ENCODE peak calls at places on chromosomes 11 and 22, in ten cellular contexts. L is sigmoid colon, W is AG09309, H is GM12878, D is K562, B is spleen, K is endothelial cell, G is retinal pigment epithelial cell, E is WTC11, F is pancreas. Q is an unnamed sample.

GRCh38 chr11:45413156-45413833 is 127.2 kb upstream of the SYT13 start:
- DNase-seq in E (no peak), K (no peak), H (no peak), F (no peak), D (no peak), B (no peak), G (no peak), W (no peak), L (no peak), Q (no peak)

GRCh38 chr11:16632295-16633200 is 105.9 kb upstream of the C11orf58 start:
- DNase-seq in B (no peak), W (no peak), G (no peak), K (no peak), D (no peak), L (no peak), H (no peak), E (no peak), F (no peak), Q (no peak)

GRCh38 chr11:10908215-10908990 is 50.5 kb upstream of the ZBED5 start:
- DNase-seq in E (peak), G (peak), K (no peak), W (peak), F (peak), H (no peak), L (no peak), B (no peak), D (no peak), Q (no peak)

GRCh38 chr11:636511-637332 is at the start of gene DRD4:
- DNase-seq in K (no peak), H (no peak), F (no peak), G (no peak), E (peak), B (no peak), L (no peak), W (no peak), D (no peak), Q (no peak)

GRCh38 chr22:42389137-42389536 is 43.1 kb downstream of the NFAM1 start:
- DNase-seq in G (no peak), L (no peak), H (no peak), D (no peak), W (no peak), E (no peak), F (no peak), B (no peak), K (no peak), Q (no peak)

GRCh38 chr11:122697636-122698167 is 42.2 kb downstream of the UBASH3B start:
- DNase-seq in E (no peak), L (no peak), D (no peak), K (no peak), G (no peak), B (no peak), H (no peak), F (no peak), W (no peak), Q (no peak)

GRCh38 chr22:40654522-40655167 is 18.1 kb upstream of the MRTFA start:
- DNase-seq in K (peak), B (no peak), F (peak), H (no peak), E (no peak), D (peak), L (peak), G (peak), W (peak), Q (no peak)

GRCh38 chr11:78417888-78418583 is 416 bp upstream of the GAB2 start:
- DNase-seq in B (peak), K (peak), E (peak), L (peak), W (no peak), G (no peak), F (peak), D (peak), H (no peak), Q (peak)

GRCh38 chr22:21003782-21004181 is 1.9 kb upstream of the THAP7 start:
- DNase-seq in F (no peak), E (no peak), H (no peak), K (no peak), B (no peak), L (no peak), G (no peak), W (no peak), D (no peak), Q (no peak)

GRCh38 chr11:116861539-116861938 is 24.1 kb upstream of the APOA1 start:
- DNase-seq in W (peak), H (no peak), D (no peak), F (no peak), E (no peak), G (no peak), L (no peak), K (no peak), B (no peak), Q (no peak)

DNA sequence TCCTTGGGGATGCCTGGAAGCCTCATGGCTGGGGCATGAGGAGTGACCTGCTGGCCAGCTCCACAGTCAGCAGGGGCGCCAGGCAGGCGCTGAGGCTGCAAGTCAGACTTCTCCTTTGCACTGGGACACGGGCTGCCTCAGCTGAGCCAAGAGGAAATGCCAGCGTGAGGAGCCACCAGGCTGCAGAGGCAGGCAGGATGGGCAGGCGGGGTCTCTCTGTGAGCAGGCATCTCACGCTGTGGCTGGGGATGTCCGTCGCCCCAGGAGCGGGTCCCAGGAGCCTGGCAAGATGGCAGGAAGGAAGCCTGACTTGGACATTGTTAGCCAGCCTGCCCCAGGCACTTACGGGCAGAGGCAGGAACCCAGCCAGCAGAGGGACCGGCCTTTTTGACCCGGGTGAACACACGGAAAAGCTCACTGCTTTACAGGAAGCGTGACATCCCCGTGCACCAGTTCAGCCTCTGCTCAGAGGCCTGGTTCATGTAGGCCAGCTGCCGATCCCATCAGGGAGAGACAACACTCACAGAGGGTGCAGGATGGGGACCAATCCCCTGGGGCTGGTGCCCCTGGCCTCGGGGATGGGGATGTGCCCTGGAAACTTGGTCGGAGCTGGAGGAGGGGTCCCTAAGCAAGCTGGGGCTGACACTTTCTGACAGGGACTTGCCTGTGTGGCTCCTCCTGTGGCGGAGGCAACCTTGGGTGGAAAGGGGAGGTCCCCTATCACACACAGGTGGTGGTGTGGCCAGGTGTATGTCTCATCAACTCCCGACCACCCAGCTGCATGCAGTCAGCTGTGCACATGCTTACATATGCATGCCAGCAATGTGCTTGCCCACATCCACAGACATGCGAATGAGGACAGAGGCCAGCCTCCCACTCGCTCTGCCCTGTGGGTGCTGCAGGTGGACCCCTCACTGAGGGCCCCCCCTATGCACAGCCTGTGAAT is 10.0 kb downstream of the GNB1L start:
- DNase-seq in K (no peak), D (no peak), G (no peak), H (no peak), L (peak), E (no peak), B (peak), W (peak), F (peak), Q (peak)
- TF ChIP-seq CTCF in K (no peak), D (no peak), G (no peak), H (no peak), L (no peak), E (no peak), B (no peak), W (peak), F (no peak), Q (peak)

GRCh38 chr11:67482736-67483497 is at the start of gene AIP:
- DNase-seq in G (peak), K (peak), E (peak), W (peak), F (peak), D (peak), H (peak), L (peak), B (peak), Q (peak)
- TF ChIP-seq CTCF in G (peak), K (no peak), E (no peak), W (peak), F (no peak), D (peak), H (peak), L (no peak), B (peak), Q (peak)

GRCh38 chr22:19766506-19767426 is 6.2 kb downstream of the TBX1 start:
- DNase-seq in F (peak), G (no peak), H (no peak), D (peak), B (peak), W (no peak), L (no peak), K (peak), E (peak), Q (no peak)
- TF ChIP-seq CTCF in F (no peak), G (peak), H (peak), D (peak), B (peak), W (peak), L (no peak), K (peak), E (peak), Q (no peak)

GRCh38 chr11:80255021-80255420 is 814.2 kb upstream of the TENM4 start:
- DNase-seq in L (no peak), G (no peak), K (no peak), H (no peak), E (no peak), W (no peak), B (no peak), F (no peak), D (no peak), Q (no peak)
- TF ChIP-seq CTCF in L (no peak), G (no peak), K (no peak), H (no peak), E (no peak), W (no peak), B (no peak), F (no peak), D (no peak), Q (no peak)

DNA sequence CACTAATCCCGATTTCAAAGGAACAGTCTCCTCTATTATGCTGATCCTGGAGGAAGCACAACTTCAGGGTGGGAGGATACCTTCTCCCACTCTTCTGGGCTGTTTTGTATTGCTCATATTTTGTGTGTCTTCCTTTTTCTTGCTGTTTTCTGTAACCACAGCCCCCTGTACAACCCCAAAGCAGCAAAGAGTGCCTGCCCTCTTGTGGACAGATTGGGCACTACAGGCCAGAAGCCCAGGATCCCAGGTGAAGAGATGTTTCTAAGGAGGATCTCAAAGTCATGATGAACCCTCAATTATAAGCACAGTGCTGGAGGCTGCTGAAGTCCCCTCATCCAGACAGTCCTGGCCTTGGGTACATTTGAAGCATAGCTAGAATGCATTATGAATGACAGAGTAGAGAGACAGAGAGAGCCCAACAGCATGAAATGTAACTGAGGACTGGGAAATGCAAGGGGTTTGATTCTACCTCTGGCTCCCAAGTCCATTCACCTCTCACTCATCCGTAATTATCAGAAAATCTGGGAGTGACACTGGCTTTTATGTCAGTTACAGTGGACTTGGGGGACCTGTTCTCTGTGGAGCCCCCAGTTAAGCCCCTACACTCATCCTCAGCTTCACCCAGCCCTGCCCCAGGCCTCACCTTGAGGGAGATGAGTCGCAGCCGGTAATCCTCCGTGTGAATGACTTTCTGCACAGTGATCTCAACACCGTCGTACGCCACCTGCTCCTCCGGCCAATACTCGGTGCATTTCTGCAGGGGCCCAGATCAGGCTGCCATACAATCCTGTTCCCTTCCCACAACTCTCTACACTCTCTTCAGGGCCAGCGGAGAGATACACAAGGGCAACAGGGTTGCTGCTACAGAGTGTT is 6.2 kb upstream of the IGSF22 start:
- DNase-seq in D (peak), L (no peak), H (peak), E (peak), W (no peak), F (peak), K (peak), G (no peak), B (no peak), Q (no peak)
- TF ChIP-seq CTCF in D (peak), L (peak), H (peak), E (peak), W (peak), F (peak), K (peak), G (peak), B (peak), Q (peak)